ENCODE peak calls at places on chromosomes 4 and X, in six cellular contexts. N is foreskin fibroblast, U is cardiac muscle cell, G is ascending aorta, Z is fibroblast of pulmonary artery, C is spleen. H is an unnamed sample.

GRCh38 chrX:35380808-35381700 is 417.1 kb upstream of the MAGEB16 start:
- DNase-seq in U (peak), G (no peak), C (no peak), N (no peak), Z (peak), H (no peak)

GRCh38 chr4:16646459-16646858 is 252.0 kb downstream of the LDB2 start:
- DNase-seq in Z (no peak), U (no peak), G (no peak), C (no peak), N (no peak), H (no peak)

GRCh38 chr4:6688879-6689505 is 4.7 kb upstream of the S100P start:
- DNase-seq in Z (peak), N (peak), U (peak), C (peak), G (no peak), H (peak)

GRCh38 chr4:9988349-9988748 is 32.9 kb downstream of the SLC2A9 start:
- DNase-seq in G (no peak), C (no peak), N (no peak), U (no peak), Z (peak), H (no peak)

GRCh38 chrX:132631579-132632232 is 142.9 kb upstream of the MBNL3 start:
- DNase-seq in N (peak), Z (peak), U (peak), G (no peak), C (no peak), H (peak)

GRCh38 chr4:13415068-13415785 is 68.9 kb downstream of the RAB28 start:
- DNase-seq in C (peak), Z (peak), N (no peak), U (peak), G (no peak), H (no peak)

GRCh38 chr4:125517831-125518230 is 203.1 kb downstream of the FAT4 start:
- DNase-seq in U (peak), C (no peak), G (no peak), Z (peak), N (no peak), H (no peak)

GRCh38 chrX:46254623-46255022 is 290.6 kb downstream of the ZNF674 start:
- DNase-seq in Z (no peak), G (no peak), N (no peak), U (peak), C (no peak), H (no peak)

GRCh38 chrX:2500091-2500680 is 590 bp downstream of the DHRSX start:
- DNase-seq in Z (peak), G (no peak), N (peak), C (peak), U (peak), H (no peak)

GRCh38 chrX:9465380-9466114 is 689 bp downstream of the TBL1X start:
- DNase-seq in N (peak), U (no peak), G (no peak), C (peak), Z (no peak), H (no peak)

GRCh38 chrX:6678313-6678712 is 143.4 kb upstream of the VCX3A start:
- DNase-seq in N (no peak), G (no peak), U (no peak), Z (no peak), C (no peak), H (no peak)

GRCh38 chrX:119539872-119540271 is 25.3 kb downstream of the STEEP1 start:
- DNase-seq in Z (no peak), G (no peak), U (no peak), N (no peak), C (no peak), H (no peak)

GRCh38 chrX:109270580-109271484 is 211.1 kb downstream of the GUCY2F start:
- DNase-seq in N (peak), G (no peak), U (peak), C (no peak), Z (peak), H (no peak)

GRCh38 chr4:47010347-47011188 is 17.2 kb upstream of the GABRA4 start:
- DNase-seq in N (no peak), G (no peak), Z (no peak), U (no peak), C (no peak), H (no peak)

GRCh38 chr4:78410651-78411050 is 140.9 kb upstream of the ANXA3 start:
- DNase-seq in N (no peak), C (no peak), U (no peak), Z (no peak), G (no peak), H (no peak)

GRCh38 chr4:165208322-165208652 is 926 bp downstream of the KLHL2 start:
- DNase-seq in C (no peak), G (no peak), N (no peak), U (no peak), Z (no peak), H (no peak)

GRCh38 chr4:145034727-145035211 is 63.2 kb downstream of the ANAPC10 start:
- DNase-seq in C (no peak), N (peak), G (no peak), U (peak), Z (peak), H (peak)

GRCh38 chr4:111780965-111781364 is 364.3 kb upstream of the FAM241A start:
- DNase-seq in N (no peak), U (no peak), C (no peak), G (no peak), Z (no peak), H (no peak)

GRCh38 chr4:7772708-7773385 is 166.8 kb downstream of the AFAP1 start:
- DNase-seq in N (peak), G (no peak), U (no peak), C (peak), Z (peak), H (no peak)

GRCh38 chr4:139153411-139154133 is 23.4 kb downstream of the ELF2 start:
- DNase-seq in N (peak), Z (peak), U (no peak), C (no peak), G (no peak), H (no peak)

GRCh38 chrX:41621236-41621651 is 67.5 kb upstream of the GPR34 start:
- DNase-seq in U (peak), C (no peak), N (no peak), G (no peak), Z (peak), H (no peak)

GRCh38 chr4:83851261-83852084 is 315.6 kb downstream of the GPAT3 start:
- DNase-seq in Z (no peak), G (no peak), N (peak), U (no peak), C (no peak), H (no peak)

GRCh38 chr4:177367336-177367735 is 57.7 kb downstream of the NEIL3 start:
- DNase-seq in C (no peak), G (no peak), Z (peak), U (peak), N (peak), H (peak)

GRCh38 chr4:147696866-147697265 is 12.9 kb upstream of the PRMT9 start:
- DNase-seq in N (no peak), U (no peak), G (no peak), C (no peak), Z (no peak), H (no peak)

GRCh38 chr4:2867758-2868491 is 24.3 kb downstream of the ADD1 start:
- DNase-seq in N (peak), C (no peak), Z (peak), G (no peak), U (peak), H (no peak)

GRCh38 chr4:148289740-148290139 is 152.5 kb downstream of the NR3C2 start:
- DNase-seq in U (no peak), G (no peak), C (no peak), N (no peak), Z (no peak), H (no peak)

GRCh38 chrX:133921764-133922389 is 63.5 kb downstream of the GPC3 start:
- DNase-seq in G (no peak), N (peak), Z (peak), U (peak), C (no peak), H (no peak)

GRCh38 chr4:69308634-69309033 is 28.4 kb downstream of the UGT2B28 start:
- DNase-seq in U (no peak), Z (no peak), G (no peak), C (no peak), N (no peak), H (no peak)

GRCh38 chr4:128590773-128591172 is 218.7 kb upstream of the JADE1 start:
- DNase-seq in G (no peak), U (peak), Z (no peak), C (no peak), N (no peak), H (no peak)

GRCh38 chrX:73916931-73917657 is 354.1 kb downstream of the CHIC1 start:
- DNase-seq in N (peak), U (peak), Z (peak), G (no peak), C (no peak), H (peak)

GRCh38 chr4:162265802-162266201 is 102.0 kb upstream of the FSTL5 start:
- DNase-seq in Z (no peak), N (no peak), G (no peak), U (no peak), C (no peak), H (no peak)

GRCh38 chrX:77431227-77431626 is 16.0 kb upstream of the FGF16 start:
- DNase-seq in N (peak), Z (peak), C (no peak), U (peak), G (no peak), H (peak)

GRCh38 chrX:41858161-41858775 is 65.1 kb downstream of the CASK start:
- DNase-seq in C (no peak), U (no peak), Z (no peak), G (no peak), N (no peak), H (no peak)

DNA sequence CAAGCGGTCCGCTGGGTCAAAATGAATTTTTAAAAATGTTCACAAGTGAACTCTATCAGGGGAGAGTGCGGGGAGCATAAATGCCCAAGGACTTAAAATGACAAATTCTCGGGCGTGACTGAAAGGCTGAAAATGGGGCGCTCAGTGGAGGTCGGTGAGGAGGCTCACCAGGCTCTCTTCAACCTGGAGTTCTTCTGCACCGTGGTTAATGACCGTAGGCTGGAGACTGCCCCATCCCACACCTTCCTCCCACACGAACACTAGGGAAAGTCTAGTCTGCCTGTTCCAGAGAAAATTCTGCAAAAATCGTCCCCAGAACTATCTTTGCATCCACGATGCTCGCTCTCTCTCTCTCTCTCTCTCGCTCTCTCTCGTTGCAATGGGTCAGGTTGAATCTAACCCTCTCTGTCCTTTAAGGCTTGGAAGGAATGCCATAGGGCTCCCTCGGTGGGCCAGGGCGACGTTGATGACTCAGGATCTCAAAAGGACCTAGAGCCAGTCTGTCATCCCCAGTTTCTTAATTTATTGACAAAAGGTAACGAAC is 111.5 kb downstream of the DCTD start:
- DNase-seq in C (no peak), Z (no peak), N (no peak), U (no peak), G (no peak), H (no peak)
- H3K4me3 ChIP-seq in C (no peak), Z (no peak), N (no peak), U (no peak), G (no peak), H (no peak)

GRCh38 chr4:40506066-40506465 is 123.6 kb downstream of the RBM47 start:
- DNase-seq in U (no peak), Z (no peak), G (no peak), C (no peak), N (no peak), H (no peak)

GRCh38 chr4:40511017-40511614 is 118.5 kb downstream of the RBM47 start:
- DNase-seq in G (no peak), Z (no peak), N (no peak), U (no peak), C (no peak), H (no peak)

GRCh38 chr4:40502936-40503335 is 126.7 kb downstream of the RBM47 start:
- DNase-seq in Z (no peak), N (no peak), U (peak), C (no peak), G (no peak), H (no peak)

GRCh38 chr4:40506492-40506891 is 123.2 kb downstream of the RBM47 start:
- DNase-seq in G (no peak), U (no peak), Z (no peak), C (no peak), N (no peak), H (no peak)

GRCh38 chr4:40507977-40508376 is 121.7 kb downstream of the RBM47 start:
- DNase-seq in C (no peak), N (no peak), Z (no peak), G (no peak), U (no peak), H (no peak)
- TF ChIP-seq CTCF in C (no peak), N (no peak), Z (no peak), G (no peak), U (no peak), H (no peak)

GRCh38 chr4:27084685-27085356 is 224.2 kb downstream of the STIM2 start:
- DNase-seq in G (no peak), C (no peak), N (peak), U (peak), Z (peak), H (no peak)
- H3K4me3 ChIP-seq in G (peak), C (peak), N (peak), U (peak), Z (peak), H (peak)

GRCh38 chr4:57191523-57192034 is 81.4 kb upstream of the IGFBP7 start:
- DNase-seq in U (peak), G (no peak), C (no peak), N (no peak), Z (peak), H (no peak)
- TF ChIP-seq CTCF in U (no peak), G (no peak), C (no peak), N (no peak), Z (no peak), H (no peak)

DNA sequence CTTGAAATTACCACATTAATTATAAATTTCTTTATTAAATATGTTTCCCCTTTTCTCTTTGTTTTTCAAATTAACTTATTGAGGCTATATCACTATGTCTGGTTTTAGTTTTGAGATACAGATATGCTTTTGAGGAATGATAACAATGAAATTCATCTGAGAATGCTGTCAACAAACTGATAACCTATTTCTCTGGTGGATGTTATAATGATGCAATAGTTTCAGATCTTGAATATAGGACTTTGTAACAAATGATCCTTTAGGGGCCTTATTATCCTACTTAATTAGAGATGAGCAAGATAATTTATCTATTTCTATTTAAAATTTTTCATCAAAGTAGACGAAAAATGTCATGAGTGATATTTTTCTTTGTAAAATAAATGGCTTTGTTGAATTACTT is 123.7 kb downstream of the MAGEB17 start:
- DNase-seq in C (no peak), N (no peak), U (no peak), Z (no peak), G (no peak), H (no peak)
- H3K4me3 ChIP-seq in C (no peak), N (no peak), U (no peak), Z (no peak), G (no peak), H (no peak)

DNA sequence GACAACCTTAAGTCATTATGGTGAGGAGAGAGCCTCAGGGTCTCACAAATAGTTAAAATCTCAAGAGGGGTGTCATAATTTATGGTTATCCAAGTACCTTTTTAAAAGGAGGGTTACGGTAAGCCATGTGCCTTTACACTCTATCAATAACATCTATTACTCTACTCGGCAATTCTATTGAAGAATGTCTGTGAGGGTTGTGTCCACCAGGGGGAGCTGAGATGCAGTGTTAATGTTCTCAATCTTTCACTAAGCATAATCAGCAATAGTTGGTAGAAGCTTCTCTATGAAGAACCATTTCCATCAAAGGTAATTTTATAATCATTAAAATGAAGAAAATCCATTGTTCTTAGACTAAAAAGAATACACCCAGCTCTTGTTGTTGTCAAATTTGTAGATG is 457.4 kb downstream of the CENPC start:
- DNase-seq in G (no peak), Z (peak), C (no peak), U (peak), N (no peak), H (no peak)
- TF ChIP-seq CTCF in G (no peak), Z (peak), C (peak), U (peak), N (no peak), H (no peak)

GRCh38 chr4:1801286-1801958 is 8.3 kb downstream of the FGFR3 start:
- DNase-seq in N (no peak), U (no peak), G (no peak), C (no peak), Z (no peak), H (no peak)
- H3K4me3 ChIP-seq in N (no peak), U (no peak), G (no peak), C (no peak), Z (no peak), H (no peak)

GRCh38 chr4:71709961-71710360 is 73.9 kb downstream of the GC start:
- DNase-seq in N (no peak), G (no peak), Z (peak), C (no peak), U (peak), H (no peak)
- TF ChIP-seq CTCF in N (no peak), G (no peak), Z (peak), C (no peak), U (peak), H (peak)

GRCh38 chrX:68204639-68205038 is 228.7 kb downstream of the OPHN1 start:
- DNase-seq in C (no peak), N (no peak), U (no peak), G (no peak), Z (no peak), H (no peak)
- H3K4me3 ChIP-seq in C (no peak), N (no peak), U (no peak), G (no peak), Z (no peak), H (no peak)

GRCh38 chr4:168942985-168943384 is 67.1 kb downstream of the CBR4 start:
- DNase-seq in Z (no peak), N (no peak), C (no peak), U (no peak), G (no peak), H (no peak)
- TF ChIP-seq CTCF in Z (peak), N (peak), C (peak), U (peak), G (no peak), H (peak)